ENCODE peak calls at places on chromosomes 6 and 20, in nine cellular contexts. S is adrenal gland; Q is CD8-positive, alpha-beta T cell; J is neural progenitor cell; X is MCF 10A; C is psoas muscle; G is right lobe of liver; T is AG04450; N is body of pancreas. P is an unnamed sample.

GRCh38 chr6:130708338-130708737 is 118.9 kb upstream of the SMLR1 start:
- DNase-seq in J (no peak), C (no peak), T (peak; percentile 34), S (no peak), N (no peak), X (no peak), G (no peak), Q (no peak), P (no peak)

GRCh38 chr6:111715321-111715720 is 109.6 kb upstream of the TRAF3IP2 start:
- DNase-seq in S (no peak), J (no peak), N (no peak), G (no peak), T (no peak), Q (no peak), C (no peak), X (no peak), P (peak; percentile 82)

GRCh38 chr6:33000053-33000452 is 9.3 kb downstream of the HLA-DOA start:
- DNase-seq in S (no peak), T (no peak), Q (no peak), G (no peak), X (peak; percentile 38), N (no peak), C (no peak), J (peak; percentile 70), P (no peak)

GRCh38 chr6:220736-221475 is 71.4 kb upstream of the DUSP22 start:
- DNase-seq in T (no peak), J (no peak), Q (no peak), G (no peak), S (no peak), X (no peak), N (no peak), C (no peak), P (no peak)

GRCh38 chr20:16785221-16785620 is 37.1 kb downstream of the OTOR start:
- DNase-seq in C (no peak), Q (no peak), J (no peak), S (no peak), T (no peak), G (no peak), X (no peak), N (no peak), P (no peak)

GRCh38 chr6:14883921-14884320 is 361.9 kb upstream of the JARID2 start:
- DNase-seq in Q (no peak), S (no peak), T (no peak), N (no peak), X (no peak), C (no peak), J (peak; percentile 52), G (no peak), P (no peak)

GRCh38 chr6:126118934-126119333 is 132.6 kb downstream of the TRMT11 start:
- DNase-seq in N (no peak), G (no peak), X (no peak), J (no peak), T (no peak), Q (no peak), S (no peak), C (no peak), P (no peak)

GRCh38 chr6:52515219-52515960 is 61.5 kb downstream of the TRAM2 start:
- DNase-seq in Q (no peak), J (no peak), N (no peak), X (no peak), G (no peak), S (no peak), C (no peak), T (no peak), P (no peak)

GRCh38 chr6:53496797-53497196 is 48.1 kb downstream of the GCLC start:
- DNase-seq in C (no peak), N (no peak), S (no peak), J (no peak), G (no peak), Q (no peak), T (peak; percentile 78), X (peak; percentile 76), P (no peak)

GRCh38 chr20:48846516-48847492 is 19.0 kb upstream of the PREX1 start:
- DNase-seq in X (no peak), J (peak; percentile 54), C (no peak), S (no peak), G (no peak), N (no peak), Q (no peak), T (no peak), P (peak; percentile 22)

GRCh38 chr6:89352329-89353117 is at the start of gene UBE2J1:
- DNase-seq in S (peak; percentile 95), N (peak; percentile 95), J (peak; percentile 93), Q (peak; percentile 84), C (peak; percentile 97), X (peak; percentile 89), T (peak; percentile 77), G (peak; percentile 98), P (peak; percentile 95)

GRCh38 chr6:54772610-54773009 is 74.0 kb upstream of the FAM83B start:
- DNase-seq in T (no peak), J (no peak), C (no peak), N (no peak), G (no peak), Q (no peak), S (no peak), X (no peak), P (no peak)

GRCh38 chr20:63472159-63472811 is at the start of gene KCNQ2:
- DNase-seq in J (peak; percentile 74), S (no peak), T (no peak), N (no peak), Q (no peak), X (no peak), G (no peak), C (no peak), P (no peak)

GRCh38 chr20:49320460-49320859 is 42.6 kb upstream of the ZNFX1 start:
- DNase-seq in G (no peak), T (no peak), X (peak; percentile 64), S (no peak), Q (no peak), C (no peak), J (peak; percentile 74), N (no peak), P (peak; percentile 57)

GRCh38 chr6:151847064-151847463 is 39.6 kb downstream of the ESR1 start:
- DNase-seq in J (peak; percentile 66), C (no peak), T (no peak), G (no peak), N (no peak), X (peak; percentile 66), Q (no peak), S (no peak), P (peak; percentile 13)

GRCh38 chr20:13325033-13325432 is 104.0 kb downstream of the ISM1 start:
- DNase-seq in S (no peak), G (no peak), X (peak; percentile 51), Q (no peak), C (no peak), T (no peak), J (peak; percentile 61), N (no peak), P (peak; percentile 23)

GRCh38 chr6:17877196-17877889 is 110.1 kb downstream of the KIF13A start:
- DNase-seq in Q (no peak), C (no peak), S (no peak), J (no peak), N (no peak), X (peak; percentile 89), G (no peak), T (peak; percentile 44), P (no peak)

GRCh38 chr6:19356692-19357091 is 480.5 kb upstream of the ID4 start:
- DNase-seq in Q (no peak), C (no peak), X (peak; percentile 25), S (no peak), N (no peak), T (no peak), G (no peak), J (no peak), P (no peak)

GRCh38 chr20:63641792-63642517 is 11.3 kb downstream of the STMN3 start:
- DNase-seq in Q (peak; percentile 99), G (peak; percentile 93), S (peak; percentile 94), X (peak; percentile 82), C (peak; percentile 94), N (peak; percentile 94), J (peak; percentile 95), T (no peak), P (peak; percentile 94)

GRCh38 chr6:43386492-43386891 is 17.0 kb upstream of the ZNF318 start:
- DNase-seq in T (no peak), S (no peak), X (peak; percentile 29), N (no peak), C (no peak), G (no peak), Q (no peak), J (peak; percentile 20), P (no peak)

GRCh38 chr6:38570750-38571149 is 69.0 kb downstream of the BTBD9 start:
- DNase-seq in C (no peak), Q (no peak), N (no peak), T (no peak), J (no peak), S (no peak), X (peak; percentile 5), G (no peak), P (no peak)

GRCh38 chr20:48880936-48881657 is 40.4 kb upstream of the ARFGEF2 start:
- DNase-seq in N (no peak), G (no peak), Q (no peak), S (no peak), C (no peak), J (no peak), T (no peak), X (no peak), P (no peak)

DNA sequence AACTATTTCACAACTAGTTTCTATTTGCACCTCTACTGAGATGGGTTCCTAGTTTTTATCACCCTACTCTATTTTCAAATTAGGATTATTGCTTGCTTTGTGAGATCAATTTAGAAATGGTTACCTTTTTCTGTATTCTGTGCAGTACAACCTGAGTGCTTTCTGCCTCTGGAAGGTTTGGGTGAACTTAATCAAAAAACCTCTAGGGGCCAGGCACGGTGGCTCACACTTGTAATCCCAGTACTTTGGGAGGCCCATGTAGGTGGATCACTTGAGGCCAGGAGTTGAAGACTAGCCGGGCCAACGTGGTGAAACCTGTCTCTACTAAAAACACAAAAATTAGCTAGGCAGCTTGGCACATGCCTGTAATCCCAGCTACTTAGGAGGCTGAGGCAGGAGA is 63.3 kb downstream of the SCAF8 start:
- DNase-seq in C (no peak), T (no peak), J (no peak), S (no peak), G (no peak), N (no peak), Q (no peak), X (no peak), P (no peak)
- TF ChIP-seq CTCF in C (no peak), T (no peak), J (no peak), S (no peak), G (no peak), N (no peak), Q (no peak), X (no peak), P (no peak)

GRCh38 chr20:33667245-33668086 is 723 bp downstream of the ACTL10 start:
- DNase-seq in T (no peak), S (peak; percentile 58), C (peak; percentile 90), J (no peak), N (peak; percentile 87), G (peak; percentile 81), X (peak; percentile 84), Q (peak; percentile 88), P (peak; percentile 74)
- TF ChIP-seq CTCF in T (no peak), S (no peak), C (no peak), J (no peak), N (no peak), G (no peak), X (peak; percentile 87), Q (peak; percentile 77), P (peak; percentile 95)

GRCh38 chr6:113488061-113488460 is 369.1 kb upstream of the MARCKS start:
- DNase-seq in J (no peak), S (no peak), C (no peak), G (no peak), Q (no peak), X (no peak), N (no peak), T (no peak), P (no peak)
- TF ChIP-seq CTCF in J (peak; percentile 10), S (no peak), C (no peak), G (peak; percentile 11), Q (no peak), X (peak; percentile 22), N (no peak), T (no peak), P (no peak)

GRCh38 chr6:5746392-5747140 is 260.2 kb downstream of the NRN1 start:
- DNase-seq in S (no peak), J (peak; percentile 63), X (no peak), T (no peak), C (no peak), Q (no peak), N (no peak), G (no peak), P (no peak)
- TF ChIP-seq CTCF in S (no peak), J (peak; percentile 66), X (no peak), T (peak; percentile 28), C (peak; percentile 36), Q (no peak), N (no peak), G (no peak), P (no peak)